ENCODE peak calls at places on chromosome 15, in six cellular contexts. D is A549; N is pancreas; O is CD8-positive, alpha-beta memory T cell; V is right lobe of liver; F is adrenal gland. A is an unnamed sample. For H3K9me3 and H3K4me1, the result is how much of the 10 kb centered on the place peaks cover.

GRCh38 chr15:85137507-85138175 is 156.0 kb downstream of the PDE8A start:
- DNase-seq in O (no peak), F (no peak), N (no peak), D (no peak), V (no peak), A (no peak)

GRCh38 chr15:85172846-85173490 is 191.3 kb downstream of the PDE8A start:
- DNase-seq in O (no peak), F (no peak), V (no peak), N (no peak), D (no peak), A (no peak)

GRCh38 chr15:71115567-71116351 is 488 bp downstream of the THSD4 start:
- DNase-seq in D (peak), N (peak), O (no peak), F (peak), V (peak), A (peak)

GRCh38 chr15:77630956-77631789 is 1.5 kb downstream of the LINGO1 start:
- DNase-seq in F (no peak), V (no peak), N (peak), O (no peak), D (no peak), A (no peak)

GRCh38 chr15:64699767-64700388 is 75.5 kb downstream of the RBPMS2 start:
- DNase-seq in F (no peak), D (no peak), N (no peak), O (no peak), V (no peak), A (peak)

GRCh38 chr15:40357246-40357645 is 773 bp upstream of the DISP2 start:
- DNase-seq in N (no peak), F (no peak), V (no peak), D (no peak), O (no peak), A (no peak)

GRCh38 chr15:83650831-83651230 is 3.1 kb upstream of the ADAMTSL3 start:
- DNase-seq in F (no peak), D (no peak), O (no peak), N (no peak), V (no peak), A (no peak)

GRCh38 chr15:72474466-72474911 is 359 bp downstream of the ARIH1 start:
- DNase-seq in D (no peak), N (no peak), F (no peak), V (no peak), O (peak), A (no peak)

GRCh38 chr15:60044636-60045273 is 40.6 kb downstream of the FOXB1 start:
- DNase-seq in N (no peak), V (no peak), O (no peak), F (no peak), D (no peak), A (no peak)

GRCh38 chr15:100276519-100276918 is 65.3 kb downstream of the ADAMTS17 start:
- DNase-seq in O (no peak), V (no peak), D (no peak), N (no peak), F (no peak), A (peak)

GRCh38 chr15:30906366-30906765 is 2.7 kb downstream of the FAN1 start:
- DNase-seq in F (no peak), V (no peak), O (no peak), D (no peak), N (no peak), A (no peak)

GRCh38 chr15:98292442-98293240 is 332.1 kb downstream of the ARRDC4 start:
- DNase-seq in N (peak), V (peak), F (peak), O (no peak), D (peak), A (peak)

DNA sequence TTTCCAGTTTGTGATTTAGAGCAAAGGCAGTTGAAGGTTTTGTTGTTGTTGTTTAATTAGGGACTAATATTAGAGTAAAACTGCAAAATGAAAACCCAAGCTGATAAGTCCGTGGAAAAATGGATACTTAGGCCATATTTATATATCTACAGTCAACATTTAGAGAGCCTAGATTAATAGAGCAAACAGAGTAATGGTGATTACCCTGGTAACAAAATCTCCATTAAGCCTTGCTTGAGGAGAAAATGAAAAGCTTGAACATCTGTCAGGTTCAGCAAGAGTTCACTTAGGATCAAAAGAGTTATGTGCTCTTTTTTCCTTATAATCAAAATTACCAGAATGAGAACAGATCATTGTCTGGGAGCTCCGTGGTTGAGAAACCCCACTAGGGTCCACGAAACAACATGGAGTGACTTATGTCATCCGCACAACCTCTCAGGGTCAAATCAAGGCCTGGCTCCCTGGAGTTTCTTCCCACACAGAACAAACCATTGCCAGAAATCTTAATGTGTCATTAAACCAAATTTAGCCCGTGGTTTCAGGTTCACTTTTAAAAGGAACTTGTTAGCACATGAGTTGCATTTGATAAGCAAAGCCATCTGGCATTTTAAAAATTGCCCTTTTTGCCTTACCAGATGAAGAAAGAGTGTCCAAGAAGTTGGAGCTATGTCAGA is 381.2 kb downstream of the GABRB3 start:
- DNase-seq in O (no peak), D (no peak), N (no peak), V (no peak), F (no peak), A (no peak)
- H3K9me3 ChIP-seq in O (under half), D (under half), N (under half), V (under half), F (under half), A (under half)

GRCh38 chr15:67853454-67853853 is 13.6 kb upstream of the RNU6-1 start:
- DNase-seq in O (no peak), V (no peak), F (no peak), N (no peak), D (no peak), A (no peak)
- H3K4me1 ChIP-seq in O (under half), V (under half), F (under half), N (under half), D (under half), A (under half)

DNA sequence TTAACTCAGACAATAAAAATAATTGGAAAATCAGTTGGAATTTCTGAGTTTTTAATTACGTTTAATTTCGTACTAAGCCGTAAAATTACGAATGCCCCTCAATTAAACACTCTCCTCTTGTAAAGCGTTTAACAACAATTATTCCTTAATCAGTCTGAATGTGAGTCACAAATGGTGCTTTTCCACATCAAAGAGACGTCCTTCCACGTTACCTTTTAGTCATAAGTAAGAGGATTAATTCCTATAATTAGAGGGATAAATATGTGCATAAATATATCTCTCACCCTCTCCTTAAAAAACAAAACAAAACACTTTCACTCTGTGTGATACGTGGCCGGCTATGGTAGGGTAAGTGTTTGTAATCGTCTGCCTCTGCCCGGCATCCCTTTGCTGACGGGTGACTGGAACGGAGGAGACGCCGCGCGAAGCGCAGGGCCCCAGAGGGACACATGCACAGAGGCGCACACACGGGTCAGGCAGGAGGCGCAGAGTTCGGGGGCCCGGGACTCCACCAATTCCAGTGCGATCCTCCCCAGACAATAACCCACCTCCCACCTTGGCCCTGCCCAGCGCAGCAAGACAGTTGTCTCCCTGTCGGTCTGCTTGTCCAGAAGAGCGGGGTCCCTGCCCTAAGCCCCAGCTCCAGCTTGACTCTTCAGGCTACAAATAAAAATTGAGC is 9.7 kb upstream of the MEIS2 start:
- DNase-seq in V (peak), N (peak), F (peak), D (no peak), O (no peak), A (peak)
- H3K4me3 ChIP-seq in V (peak), N (peak), F (peak), D (no peak), O (no peak), A (peak)

GRCh38 chr15:20344601-20345400 is 196.8 kb downstream of the GOLGA6L6 start:
- DNase-seq in D (no peak), O (no peak), F (peak), V (no peak), N (peak), A (no peak)

GRCh38 chr15:20341901-20342605 is 199.5 kb downstream of the GOLGA6L6 start:
- DNase-seq in D (no peak), N (peak), F (peak), V (peak), O (peak), A (peak)

GRCh38 chr15:20340331-20340811 is 201.2 kb downstream of the GOLGA6L6 start:
- DNase-seq in D (no peak), O (no peak), V (peak), F (peak), N (peak), A (peak)

GRCh38 chr15:20345401-20345958 is 196.1 kb downstream of the GOLGA6L6 start:
- DNase-seq in V (no peak), F (peak), D (no peak), N (no peak), O (no peak), A (no peak)

GRCh38 chr15:20340931-20341661 is 200.5 kb downstream of the GOLGA6L6 start:
- DNase-seq in D (no peak), V (peak), N (peak), F (peak), O (peak), A (peak)
- H3K9me3 ChIP-seq in D (half or more), V (under half), N (under half), F (under half), O (under half), A (under half)

A was measured in cardiac muscle cell.